ENCODE peak calls at places on chromosome 15, in ten cellular contexts. One of them, this sample, is unnamed.

GRCh38 chr15:67820147-67820991 is 4.9 kb upstream of the SKOR1 start:
- DNase-seq in activated naive CD4-positive, alpha-beta T cell treated with anti-CD3 and anti-CD28 coated beads for 36 hours: no peak
- DNase-seq in SHP77: no peak
- DNase-seq in NCI-H1048: no peak
- DNase-seq in memory B cell: no peak
- DNase-seq in astrocyte of the spinal cord: no peak
- DNase-seq in activated CD4-positive, alpha-beta T cell treated with anti-CD3 and anti-CD28 coated beads, Interleukin-2, amount 10 ng/mL, durations not matched to agents 7 days and 5 days: no peak
- DNase-seq in BE2C: no peak
- DNase-seq in midbrain: no peak
- DNase-seq in esophagus squamous epithelium: no peak
- DNase-seq in this sample: no peak

GRCh38 chr15:63347074-63347859 is 34.4 kb downstream of the CA12 start:
- DNase-seq in activated naive CD4-positive, alpha-beta T cell treated with anti-CD3 and anti-CD28 coated beads for 36 hours: no peak
- DNase-seq in activated CD4-positive, alpha-beta T cell treated with anti-CD3 and anti-CD28 coated beads, Interleukin-2, amount 10 ng/mL, durations not matched to agents 7 days and 5 days: no peak
- DNase-seq in NCI-H1048: no peak
- DNase-seq in BE2C: no peak
- DNase-seq in SHP77: no peak
- DNase-seq in astrocyte of the spinal cord: no peak
- DNase-seq in midbrain: no peak
- DNase-seq in memory B cell: no peak
- DNase-seq in esophagus squamous epithelium: no peak
- DNase-seq in this sample: no peak

GRCh38 chr15:55742927-55743614 is at the start of gene PRTG:
- DNase-seq in SHP77: peak
- DNase-seq in esophagus squamous epithelium: no peak
- DNase-seq in midbrain: peak
- DNase-seq in activated CD4-positive, alpha-beta T cell treated with anti-CD3 and anti-CD28 coated beads, Interleukin-2, amount 10 ng/mL, durations not matched to agents 7 days and 5 days: no peak
- DNase-seq in BE2C: peak
- DNase-seq in activated naive CD4-positive, alpha-beta T cell treated with anti-CD3 and anti-CD28 coated beads for 36 hours: no peak
- DNase-seq in memory B cell: no peak
- DNase-seq in NCI-H1048: no peak
- DNase-seq in astrocyte of the spinal cord: peak
- DNase-seq in this sample: no peak

GRCh38 chr15:61051570-61052031 is 177.5 kb downstream of the RORA start:
- DNase-seq in esophagus squamous epithelium: no peak
- DNase-seq in memory B cell: no peak
- DNase-seq in activated CD4-positive, alpha-beta T cell treated with anti-CD3 and anti-CD28 coated beads, Interleukin-2, amount 10 ng/mL, durations not matched to agents 7 days and 5 days: no peak
- DNase-seq in BE2C: peak
- DNase-seq in astrocyte of the spinal cord: peak
- DNase-seq in NCI-H1048: no peak
- DNase-seq in activated naive CD4-positive, alpha-beta T cell treated with anti-CD3 and anti-CD28 coated beads for 36 hours: peak
- DNase-seq in midbrain: peak
- DNase-seq in SHP77: peak
- DNase-seq in this sample: peak

GRCh38 chr15:66151809-66152208 is 101.7 kb downstream of the MEGF11 start:
- DNase-seq in midbrain: no peak
- DNase-seq in activated CD4-positive, alpha-beta T cell treated with anti-CD3 and anti-CD28 coated beads, Interleukin-2, amount 10 ng/mL, durations not matched to agents 7 days and 5 days: no peak
- DNase-seq in activated naive CD4-positive, alpha-beta T cell treated with anti-CD3 and anti-CD28 coated beads for 36 hours: no peak
- DNase-seq in astrocyte of the spinal cord: no peak
- DNase-seq in SHP77: peak
- DNase-seq in BE2C: no peak
- DNase-seq in memory B cell: no peak
- DNase-seq in esophagus squamous epithelium: no peak
- DNase-seq in NCI-H1048: no peak
- DNase-seq in this sample: no peak

GRCh38 chr15:90230071-90230494 is 3.7 kb downstream of the CIB1 start:
- DNase-seq in SHP77: no peak
- DNase-seq in activated naive CD4-positive, alpha-beta T cell treated with anti-CD3 and anti-CD28 coated beads for 36 hours: no peak
- DNase-seq in BE2C: no peak
- DNase-seq in memory B cell: no peak
- DNase-seq in esophagus squamous epithelium: no peak
- DNase-seq in NCI-H1048: no peak
- DNase-seq in activated CD4-positive, alpha-beta T cell treated with anti-CD3 and anti-CD28 coated beads, Interleukin-2, amount 10 ng/mL, durations not matched to agents 7 days and 5 days: no peak
- DNase-seq in astrocyte of the spinal cord: no peak
- DNase-seq in midbrain: peak
- DNase-seq in this sample: no peak

GRCh38 chr15:38225381-38225780 is 27.3 kb upstream of the SPRED1 start:
- DNase-seq in NCI-H1048: no peak
- DNase-seq in memory B cell: no peak
- DNase-seq in BE2C: no peak
- DNase-seq in SHP77: no peak
- DNase-seq in astrocyte of the spinal cord: no peak
- DNase-seq in activated CD4-positive, alpha-beta T cell treated with anti-CD3 and anti-CD28 coated beads, Interleukin-2, amount 10 ng/mL, durations not matched to agents 7 days and 5 days: no peak
- DNase-seq in midbrain: no peak
- DNase-seq in activated naive CD4-positive, alpha-beta T cell treated with anti-CD3 and anti-CD28 coated beads for 36 hours: no peak
- DNase-seq in esophagus squamous epithelium: no peak
- DNase-seq in this sample: no peak

GRCh38 chr15:62105266-62105665 is 38.5 kb downstream of the C2CD4A start:
- DNase-seq in BE2C: no peak
- DNase-seq in esophagus squamous epithelium: no peak
- DNase-seq in NCI-H1048: no peak
- DNase-seq in activated naive CD4-positive, alpha-beta T cell treated with anti-CD3 and anti-CD28 coated beads for 36 hours: no peak
- DNase-seq in activated CD4-positive, alpha-beta T cell treated with anti-CD3 and anti-CD28 coated beads, Interleukin-2, amount 10 ng/mL, durations not matched to agents 7 days and 5 days: no peak
- DNase-seq in SHP77: peak
- DNase-seq in memory B cell: no peak
- DNase-seq in midbrain: no peak
- DNase-seq in astrocyte of the spinal cord: no peak
- DNase-seq in this sample: no peak

GRCh38 chr15:68315035-68315434 is 37.5 kb downstream of the FEM1B start:
- DNase-seq in SHP77: no peak
- DNase-seq in BE2C: no peak
- DNase-seq in activated naive CD4-positive, alpha-beta T cell treated with anti-CD3 and anti-CD28 coated beads for 36 hours: no peak
- DNase-seq in activated CD4-positive, alpha-beta T cell treated with anti-CD3 and anti-CD28 coated beads, Interleukin-2, amount 10 ng/mL, durations not matched to agents 7 days and 5 days: no peak
- DNase-seq in midbrain: no peak
- DNase-seq in esophagus squamous epithelium: no peak
- DNase-seq in NCI-H1048: no peak
- DNase-seq in memory B cell: no peak
- DNase-seq in astrocyte of the spinal cord: no peak
- DNase-seq in this sample: no peak

GRCh38 chr15:29018406-29018805 is 132.6 kb downstream of the APBA2 start:
- DNase-seq in NCI-H1048: no peak
- DNase-seq in esophagus squamous epithelium: no peak
- DNase-seq in BE2C: no peak
- DNase-seq in astrocyte of the spinal cord: no peak
- DNase-seq in midbrain: no peak
- DNase-seq in memory B cell: no peak
- DNase-seq in SHP77: peak
- DNase-seq in activated naive CD4-positive, alpha-beta T cell treated with anti-CD3 and anti-CD28 coated beads for 36 hours: no peak
- DNase-seq in activated CD4-positive, alpha-beta T cell treated with anti-CD3 and anti-CD28 coated beads, Interleukin-2, amount 10 ng/mL, durations not matched to agents 7 days and 5 days: no peak
- DNase-seq in this sample: no peak

GRCh38 chr15:96887730-96888129 is 557.2 kb downstream of the NR2F2 start:
- DNase-seq in midbrain: no peak
- DNase-seq in esophagus squamous epithelium: no peak
- DNase-seq in activated CD4-positive, alpha-beta T cell treated with anti-CD3 and anti-CD28 coated beads, Interleukin-2, amount 10 ng/mL, durations not matched to agents 7 days and 5 days: no peak
- DNase-seq in SHP77: no peak
- DNase-seq in NCI-H1048: no peak
- DNase-seq in activated naive CD4-positive, alpha-beta T cell treated with anti-CD3 and anti-CD28 coated beads for 36 hours: no peak
- DNase-seq in memory B cell: no peak
- DNase-seq in BE2C: no peak
- DNase-seq in astrocyte of the spinal cord: no peak
- DNase-seq in this sample: no peak

GRCh38 chr15:92955706-92956105 is 55.6 kb downstream of the CHD2 start:
- DNase-seq in esophagus squamous epithelium: no peak
- DNase-seq in astrocyte of the spinal cord: no peak
- DNase-seq in activated naive CD4-positive, alpha-beta T cell treated with anti-CD3 and anti-CD28 coated beads for 36 hours: no peak
- DNase-seq in SHP77: no peak
- DNase-seq in BE2C: no peak
- DNase-seq in midbrain: no peak
- DNase-seq in NCI-H1048: no peak
- DNase-seq in memory B cell: no peak
- DNase-seq in activated CD4-positive, alpha-beta T cell treated with anti-CD3 and anti-CD28 coated beads, Interleukin-2, amount 10 ng/mL, durations not matched to agents 7 days and 5 days: no peak
- DNase-seq in this sample: no peak

GRCh38 chr15:60835000-60835399 is 356.1 kb upstream of the ICE2 start:
- DNase-seq in astrocyte of the spinal cord: no peak
- DNase-seq in BE2C: peak
- DNase-seq in esophagus squamous epithelium: no peak
- DNase-seq in activated naive CD4-positive, alpha-beta T cell treated with anti-CD3 and anti-CD28 coated beads for 36 hours: no peak
- DNase-seq in SHP77: no peak
- DNase-seq in activated CD4-positive, alpha-beta T cell treated with anti-CD3 and anti-CD28 coated beads, Interleukin-2, amount 10 ng/mL, durations not matched to agents 7 days and 5 days: no peak
- DNase-seq in memory B cell: no peak
- DNase-seq in midbrain: no peak
- DNase-seq in NCI-H1048: no peak
- DNase-seq in this sample: no peak

GRCh38 chr15:40647523-40647922 is 47.5 kb upstream of the RAD51 start:
- DNase-seq in NCI-H1048: no peak
- DNase-seq in astrocyte of the spinal cord: no peak
- DNase-seq in activated naive CD4-positive, alpha-beta T cell treated with anti-CD3 and anti-CD28 coated beads for 36 hours: no peak
- DNase-seq in SHP77: no peak
- DNase-seq in esophagus squamous epithelium: no peak
- DNase-seq in memory B cell: no peak
- DNase-seq in BE2C: no peak
- DNase-seq in midbrain: no peak
- DNase-seq in activated CD4-positive, alpha-beta T cell treated with anti-CD3 and anti-CD28 coated beads, Interleukin-2, amount 10 ng/mL, durations not matched to agents 7 days and 5 days: no peak
- DNase-seq in this sample: no peak

GRCh38 chr15:29518442-29518841 is 248.8 kb upstream of the NSMCE3 start:
- DNase-seq in activated naive CD4-positive, alpha-beta T cell treated with anti-CD3 and anti-CD28 coated beads for 36 hours: no peak
- DNase-seq in memory B cell: no peak
- DNase-seq in NCI-H1048: no peak
- DNase-seq in BE2C: no peak
- DNase-seq in astrocyte of the spinal cord: no peak
- DNase-seq in activated CD4-positive, alpha-beta T cell treated with anti-CD3 and anti-CD28 coated beads, Interleukin-2, amount 10 ng/mL, durations not matched to agents 7 days and 5 days: no peak
- DNase-seq in esophagus squamous epithelium: no peak
- DNase-seq in SHP77: no peak
- DNase-seq in midbrain: no peak
- DNase-seq in this sample: no peak

GRCh38 chr15:65110676-65111292 is 4.2 kb downstream of the UBAP1L start:
- DNase-seq in memory B cell: no peak
- DNase-seq in NCI-H1048: no peak
- DNase-seq in midbrain: no peak
- DNase-seq in activated naive CD4-positive, alpha-beta T cell treated with anti-CD3 and anti-CD28 coated beads for 36 hours: no peak
- DNase-seq in SHP77: no peak
- DNase-seq in esophagus squamous epithelium: no peak
- DNase-seq in BE2C: no peak
- DNase-seq in astrocyte of the spinal cord: peak
- DNase-seq in activated CD4-positive, alpha-beta T cell treated with anti-CD3 and anti-CD28 coated beads, Interleukin-2, amount 10 ng/mL, durations not matched to agents 7 days and 5 days: no peak
- DNase-seq in this sample: no peak

GRCh38 chr15:90986790-90987507 is 7.4 kb downstream of the PRC1 start:
- DNase-seq in activated naive CD4-positive, alpha-beta T cell treated with anti-CD3 and anti-CD28 coated beads for 36 hours: no peak
- DNase-seq in NCI-H1048: no peak
- DNase-seq in midbrain: no peak
- DNase-seq in BE2C: no peak
- DNase-seq in memory B cell: no peak
- DNase-seq in astrocyte of the spinal cord: no peak
- DNase-seq in activated CD4-positive, alpha-beta T cell treated with anti-CD3 and anti-CD28 coated beads, Interleukin-2, amount 10 ng/mL, durations not matched to agents 7 days and 5 days: no peak
- DNase-seq in esophagus squamous epithelium: no peak
- DNase-seq in SHP77: no peak
- DNase-seq in this sample: no peak

GRCh38 chr15:82303956-82304640 is 41.5 kb downstream of the SAXO2 start:
- DNase-seq in BE2C: no peak
- DNase-seq in activated naive CD4-positive, alpha-beta T cell treated with anti-CD3 and anti-CD28 coated beads for 36 hours: no peak
- DNase-seq in NCI-H1048: no peak
- DNase-seq in memory B cell: no peak
- DNase-seq in astrocyte of the spinal cord: no peak
- DNase-seq in midbrain: no peak
- DNase-seq in activated CD4-positive, alpha-beta T cell treated with anti-CD3 and anti-CD28 coated beads, Interleukin-2, amount 10 ng/mL, durations not matched to agents 7 days and 5 days: no peak
- DNase-seq in esophagus squamous epithelium: no peak
- DNase-seq in SHP77: no peak
- DNase-seq in this sample: no peak

GRCh38 chr15:84616235-84616634 is 15.4 kb downstream of the ZSCAN2 start:
- DNase-seq in astrocyte of the spinal cord: no peak
- DNase-seq in BE2C: no peak
- DNase-seq in activated naive CD4-positive, alpha-beta T cell treated with anti-CD3 and anti-CD28 coated beads for 36 hours: no peak
- DNase-seq in midbrain: no peak
- DNase-seq in SHP77: no peak
- DNase-seq in esophagus squamous epithelium: no peak
- DNase-seq in NCI-H1048: no peak
- DNase-seq in activated CD4-positive, alpha-beta T cell treated with anti-CD3 and anti-CD28 coated beads, Interleukin-2, amount 10 ng/mL, durations not matched to agents 7 days and 5 days: no peak
- DNase-seq in memory B cell: no peak
- DNase-seq in this sample: no peak

GRCh38 chr15:64571857-64572291 is 111.5 kb downstream of the ZNF609 start:
- DNase-seq in activated naive CD4-positive, alpha-beta T cell treated with anti-CD3 and anti-CD28 coated beads for 36 hours: peak
- DNase-seq in NCI-H1048: no peak
- DNase-seq in BE2C: no peak
- DNase-seq in midbrain: no peak
- DNase-seq in SHP77: no peak
- DNase-seq in astrocyte of the spinal cord: no peak
- DNase-seq in esophagus squamous epithelium: no peak
- DNase-seq in memory B cell: peak
- DNase-seq in activated CD4-positive, alpha-beta T cell treated with anti-CD3 and anti-CD28 coated beads, Interleukin-2, amount 10 ng/mL, durations not matched to agents 7 days and 5 days: no peak
- DNase-seq in this sample: peak

GRCh38 chr15:46450112-46450809 is 815.4 kb downstream of the SQOR start:
- DNase-seq in SHP77: no peak
- DNase-seq in activated CD4-positive, alpha-beta T cell treated with anti-CD3 and anti-CD28 coated beads, Interleukin-2, amount 10 ng/mL, durations not matched to agents 7 days and 5 days: no peak
- DNase-seq in NCI-H1048: no peak
- DNase-seq in memory B cell: no peak
- DNase-seq in esophagus squamous epithelium: no peak
- DNase-seq in astrocyte of the spinal cord: no peak
- DNase-seq in activated naive CD4-positive, alpha-beta T cell treated with anti-CD3 and anti-CD28 coated beads for 36 hours: no peak
- DNase-seq in BE2C: no peak
- DNase-seq in midbrain: no peak
- DNase-seq in this sample: no peak

GRCh38 chr15:80643296-80643965 is 51.7 kb upstream of the ABHD17C start:
- DNase-seq in memory B cell: no peak
- DNase-seq in astrocyte of the spinal cord: no peak
- DNase-seq in midbrain: no peak
- DNase-seq in esophagus squamous epithelium: no peak
- DNase-seq in SHP77: no peak
- DNase-seq in NCI-H1048: no peak
- DNase-seq in activated naive CD4-positive, alpha-beta T cell treated with anti-CD3 and anti-CD28 coated beads for 36 hours: no peak
- DNase-seq in activated CD4-positive, alpha-beta T cell treated with anti-CD3 and anti-CD28 coated beads, Interleukin-2, amount 10 ng/mL, durations not matched to agents 7 days and 5 days: no peak
- DNase-seq in BE2C: no peak
- DNase-seq in this sample: no peak

GRCh38 chr15:65740148-65740547 is 51.9 kb downstream of the DENND4A start:
- DNase-seq in memory B cell: no peak
- DNase-seq in activated CD4-positive, alpha-beta T cell treated with anti-CD3 and anti-CD28 coated beads, Interleukin-2, amount 10 ng/mL, durations not matched to agents 7 days and 5 days: no peak
- DNase-seq in BE2C: no peak
- DNase-seq in SHP77: no peak
- DNase-seq in activated naive CD4-positive, alpha-beta T cell treated with anti-CD3 and anti-CD28 coated beads for 36 hours: no peak
- DNase-seq in NCI-H1048: no peak
- DNase-seq in astrocyte of the spinal cord: no peak
- DNase-seq in midbrain: no peak
- DNase-seq in esophagus squamous epithelium: no peak
- DNase-seq in this sample: no peak

GRCh38 chr15:66067687-66068086 is 185.9 kb downstream of the MEGF11 start:
- DNase-seq in midbrain: no peak
- DNase-seq in activated naive CD4-positive, alpha-beta T cell treated with anti-CD3 and anti-CD28 coated beads for 36 hours: no peak
- DNase-seq in esophagus squamous epithelium: no peak
- DNase-seq in memory B cell: no peak
- DNase-seq in BE2C: no peak
- DNase-seq in SHP77: no peak
- DNase-seq in activated CD4-positive, alpha-beta T cell treated with anti-CD3 and anti-CD28 coated beads, Interleukin-2, amount 10 ng/mL, durations not matched to agents 7 days and 5 days: no peak
- DNase-seq in NCI-H1048: no peak
- DNase-seq in astrocyte of the spinal cord: no peak
- DNase-seq in this sample: no peak

GRCh38 chr15:31977812-31978662 is 52.3 kb upstream of the CHRNA7 start:
- DNase-seq in esophagus squamous epithelium: no peak
- DNase-seq in BE2C: peak
- DNase-seq in midbrain: peak
- DNase-seq in SHP77: peak
- DNase-seq in activated CD4-positive, alpha-beta T cell treated with anti-CD3 and anti-CD28 coated beads, Interleukin-2, amount 10 ng/mL, durations not matched to agents 7 days and 5 days: peak
- DNase-seq in activated naive CD4-positive, alpha-beta T cell treated with anti-CD3 and anti-CD28 coated beads for 36 hours: peak
- DNase-seq in NCI-H1048: no peak
- DNase-seq in astrocyte of the spinal cord: peak
- DNase-seq in memory B cell: peak
- DNase-seq in this sample: no peak

GRCh38 chr15:75348563-75349350 is 1.9 kb downstream of the NEIL1 start:
- DNase-seq in BE2C: no peak
- DNase-seq in activated CD4-positive, alpha-beta T cell treated with anti-CD3 and anti-CD28 coated beads, Interleukin-2, amount 10 ng/mL, durations not matched to agents 7 days and 5 days: no peak
- DNase-seq in esophagus squamous epithelium: no peak
- DNase-seq in NCI-H1048: no peak
- DNase-seq in activated naive CD4-positive, alpha-beta T cell treated with anti-CD3 and anti-CD28 coated beads for 36 hours: no peak
- DNase-seq in SHP77: no peak
- DNase-seq in midbrain: no peak
- DNase-seq in memory B cell: no peak
- DNase-seq in astrocyte of the spinal cord: no peak
- DNase-seq in this sample: no peak

GRCh38 chr15:33310481-33311311 is at the start of gene RYR3:
- DNase-seq in activated naive CD4-positive, alpha-beta T cell treated with anti-CD3 and anti-CD28 coated beads for 36 hours: no peak
- DNase-seq in astrocyte of the spinal cord: peak
- DNase-seq in midbrain: peak
- DNase-seq in SHP77: no peak
- DNase-seq in NCI-H1048: no peak
- DNase-seq in BE2C: peak
- DNase-seq in activated CD4-positive, alpha-beta T cell treated with anti-CD3 and anti-CD28 coated beads, Interleukin-2, amount 10 ng/mL, durations not matched to agents 7 days and 5 days: no peak
- DNase-seq in memory B cell: no peak
- DNase-seq in esophagus squamous epithelium: no peak
- DNase-seq in this sample: peak

GRCh38 chr15:89221543-89221942 is at the start of gene RLBP1:
- DNase-seq in esophagus squamous epithelium: no peak
- DNase-seq in SHP77: no peak
- DNase-seq in activated naive CD4-positive, alpha-beta T cell treated with anti-CD3 and anti-CD28 coated beads for 36 hours: no peak
- DNase-seq in activated CD4-positive, alpha-beta T cell treated with anti-CD3 and anti-CD28 coated beads, Interleukin-2, amount 10 ng/mL, durations not matched to agents 7 days and 5 days: no peak
- DNase-seq in astrocyte of the spinal cord: no peak
- DNase-seq in midbrain: peak
- DNase-seq in NCI-H1048: no peak
- DNase-seq in memory B cell: no peak
- DNase-seq in BE2C: no peak
- DNase-seq in this sample: peak

This sample was measured in putamen.